ENCODE peak calls at places on chromosomes 4 and X, in six cellular contexts. I is fibroblast of mammary gland; C is neural crest cell; T is SK-N-SH; U is GM10248; A is CD4-positive, alpha-beta T cell. R is an unnamed sample.

GRCh38 chr4:102474736-102475504 is 26.2 kb upstream of the NFKB1 start:
- DNase-seq in I (no peak), C (no peak), T (no peak), U (no peak), A (no peak), R (no peak)

GRCh38 chrX:105527759-105528158 is 294.6 kb upstream of the NRK start:
- DNase-seq in I (peak; percentile 31), C (no peak), T (no peak), U (no peak), A (no peak), R (no peak)

GRCh38 chr4:98572697-98573096 is 85.7 kb downstream of the TSPAN5 start:
- DNase-seq in I (no peak), C (no peak), T (no peak), U (no peak), A (no peak), R (no peak)

GRCh38 chrX:50111762-50112161 is 89.0 kb downstream of the AKAP4 start:
- DNase-seq in I (no peak), C (no peak), T (no peak), U (no peak), A (no peak), R (no peak)

GRCh38 chrX:106035064-106035463 is 3.5 kb downstream of the SERPINA7 start:
- DNase-seq in I (no peak), C (no peak), T (no peak), U (no peak), A (no peak), R (no peak)

GRCh38 chr4:75990129-75990528 is 616 bp downstream of the SDAD1 start:
- DNase-seq in I (peak; percentile 55), C (no peak), T (peak; percentile 22), U (no peak), A (no peak), R (no peak)

GRCh38 chr4:6332042-6332668 is 62.5 kb downstream of the WFS1 start:
- DNase-seq in I (peak; percentile 38), C (peak; percentile 58), T (peak; percentile 84), U (peak; percentile 64), A (no peak), R (no peak)

GRCh38 chr4:16866974-16867373 is 31.5 kb downstream of the LDB2 start:
- DNase-seq in I (no peak), C (no peak), T (no peak), U (no peak), A (no peak), R (no peak)

GRCh38 chr4:166140951-166141350 is 267.9 kb downstream of the TLL1 start:
- DNase-seq in I (no peak), C (no peak), T (no peak), U (no peak), A (no peak), R (no peak)